ENCODE peak calls at places on chromosomes 13 and 19, in six cellular contexts. I, M, H, Z, L and Q are unnamed samples.

GRCh38 chr13:80040219-80040976 is 300.5 kb downstream of the SPRY2 start:
- DNase-seq in I (peak), M (no peak), H (peak), Z (no peak), L (peak), Q (peak)

GRCh38 chr13:91748416-91749089 is 350.1 kb downstream of the GPC5 start:
- DNase-seq in I (no peak), M (no peak), H (no peak), Z (no peak), L (no peak), Q (no peak)

GRCh38 chr13:33108620-33109019 is 92.4 kb downstream of the KL start:
- DNase-seq in I (peak), M (no peak), H (peak), Z (no peak), L (no peak), Q (no peak)

GRCh38 chr19:34269968-34270621 is 15.7 kb downstream of the GARRE1 start:
- DNase-seq in I (peak), M (peak), H (peak), Z (peak), L (peak), Q (peak)

GRCh38 chr13:75792526-75793187 is 156.5 kb downstream of the LMO7 start:
- DNase-seq in I (peak), M (no peak), H (no peak), Z (no peak), L (no peak), Q (peak)

GRCh38 chr13:26480246-26480855 is 77.1 kb upstream of the WASF3 start:
- DNase-seq in I (peak), M (no peak), H (peak), Z (no peak), L (no peak), Q (peak)

GRCh38 chr13:50829226-50829625 is 14.3 kb downstream of the DLEU7 start:
- DNase-seq in I (no peak), M (no peak), H (no peak), Z (no peak), L (no peak), Q (no peak)

GRCh38 chr13:94825507-94825906 is 113.2 kb upstream of the SOX21 start:
- DNase-seq in I (peak), M (no peak), H (no peak), Z (peak), L (no peak), Q (no peak)

GRCh38 chr19:54882758-54883157 is 8.7 kb downstream of the FCAR start:
- DNase-seq in I (no peak), M (no peak), H (no peak), Z (no peak), L (no peak), Q (no peak)

GRCh38 chr13:109329175-109329574 is 457.2 kb downstream of the IRS2 start:
- DNase-seq in I (no peak), M (no peak), H (no peak), Z (no peak), L (no peak), Q (no peak)

GRCh38 chr19:11736696-11737095 is 2.0 kb downstream of the ZNF823 start:
- DNase-seq in I (peak), M (no peak), H (peak), Z (no peak), L (peak), Q (peak)

GRCh38 chr13:41639237-41639904 is 182.0 kb downstream of the RGCC start:
- DNase-seq in I (no peak), M (no peak), H (no peak), Z (no peak), L (no peak), Q (no peak)